ENCODE peak calls at places on chromosome 14, in nine cellular contexts. One of them, this sample, is unnamed.

GRCh38 chr14:54354096-54354495 is 42.7 kb upstream of the CDKN3 start:
- DNase-seq in naive thymus-derived CD8-positive, alpha-beta T cell: no peak
- DNase-seq in T-helper 1 cell: no peak
- DNase-seq in colonic mucosa: peak; percentile 60
- DNase-seq in Peyer's patch: no peak
- DNase-seq in activated naive CD4-positive, alpha-beta T cell: no peak
- DNase-seq in NCI-H1436 treated with DMSO at 0.1 percent for 48 hours: no peak
- DNase-seq in ACHN: no peak
- DNase-seq in midbrain: no peak
- DNase-seq in this sample: no peak

GRCh38 chr14:100298551-100299237 is 7.5 kb downstream of the SLC25A29 start:
- DNase-seq in colonic mucosa: no peak
- DNase-seq in T-helper 1 cell: no peak
- DNase-seq in activated naive CD4-positive, alpha-beta T cell: no peak
- DNase-seq in Peyer's patch: no peak
- DNase-seq in naive thymus-derived CD8-positive, alpha-beta T cell: peak; percentile 63
- DNase-seq in NCI-H1436 treated with DMSO at 0.1 percent for 48 hours: no peak
- DNase-seq in ACHN: no peak
- DNase-seq in midbrain: no peak
- DNase-seq in this sample: no peak

GRCh38 chr14:96574633-96575191 is 72.5 kb downstream of the PAPOLA start:
- DNase-seq in naive thymus-derived CD8-positive, alpha-beta T cell: no peak
- DNase-seq in colonic mucosa: no peak
- DNase-seq in Peyer's patch: no peak
- DNase-seq in T-helper 1 cell: no peak
- DNase-seq in NCI-H1436 treated with DMSO at 0.1 percent for 48 hours: no peak
- DNase-seq in activated naive CD4-positive, alpha-beta T cell: no peak
- DNase-seq in ACHN: no peak
- DNase-seq in midbrain: no peak
- DNase-seq in this sample: peak; percentile 22

GRCh38 chr14:95609398-95609990 is 74.6 kb downstream of the GLRX5 start:
- DNase-seq in naive thymus-derived CD8-positive, alpha-beta T cell: no peak
- DNase-seq in T-helper 1 cell: no peak
- DNase-seq in colonic mucosa: peak; percentile 24
- DNase-seq in activated naive CD4-positive, alpha-beta T cell: no peak
- DNase-seq in NCI-H1436 treated with DMSO at 0.1 percent for 48 hours: no peak
- DNase-seq in midbrain: no peak
- DNase-seq in Peyer's patch: no peak
- DNase-seq in ACHN: peak; percentile 38
- DNase-seq in this sample: no peak

GRCh38 chr14:94888108-94888507 is 118.2 kb upstream of the GSC start:
- DNase-seq in activated naive CD4-positive, alpha-beta T cell: no peak
- DNase-seq in midbrain: no peak
- DNase-seq in naive thymus-derived CD8-positive, alpha-beta T cell: no peak
- DNase-seq in Peyer's patch: peak; percentile 61
- DNase-seq in NCI-H1436 treated with DMSO at 0.1 percent for 48 hours: peak; percentile 42
- DNase-seq in ACHN: no peak
- DNase-seq in T-helper 1 cell: no peak
- DNase-seq in colonic mucosa: peak; percentile 74
- DNase-seq in this sample: no peak

GRCh38 chr14:105412768-105413541 is 6.7 kb upstream of the MTA1 start:
- DNase-seq in colonic mucosa: no peak
- DNase-seq in naive thymus-derived CD8-positive, alpha-beta T cell: no peak
- DNase-seq in Peyer's patch: no peak
- DNase-seq in midbrain: no peak
- DNase-seq in activated naive CD4-positive, alpha-beta T cell: no peak
- DNase-seq in T-helper 1 cell: no peak
- DNase-seq in NCI-H1436 treated with DMSO at 0.1 percent for 48 hours: no peak
- DNase-seq in ACHN: no peak
- DNase-seq in this sample: no peak

GRCh38 chr14:99524091-99524661 is 43.0 kb downstream of the CCNK start:
- DNase-seq in T-helper 1 cell: no peak
- DNase-seq in activated naive CD4-positive, alpha-beta T cell: no peak
- DNase-seq in colonic mucosa: peak; percentile 49
- DNase-seq in midbrain: no peak
- DNase-seq in NCI-H1436 treated with DMSO at 0.1 percent for 48 hours: no peak
- DNase-seq in Peyer's patch: no peak
- DNase-seq in ACHN: no peak
- DNase-seq in naive thymus-derived CD8-positive, alpha-beta T cell: peak; percentile 52
- DNase-seq in this sample: no peak

GRCh38 chr14:76917759-76918175 is 91.6 kb downstream of the LRRC74A start:
- DNase-seq in ACHN: no peak
- DNase-seq in activated naive CD4-positive, alpha-beta T cell: no peak
- DNase-seq in Peyer's patch: peak; percentile 53
- DNase-seq in colonic mucosa: no peak
- DNase-seq in naive thymus-derived CD8-positive, alpha-beta T cell: no peak
- DNase-seq in NCI-H1436 treated with DMSO at 0.1 percent for 48 hours: peak; percentile 43
- DNase-seq in midbrain: peak; percentile 69
- DNase-seq in T-helper 1 cell: no peak
- DNase-seq in this sample: no peak

GRCh38 chr14:22266141-22266442 is 322.9 kb downstream of the DAD1 start:
- DNase-seq in midbrain: no peak
- DNase-seq in T-helper 1 cell: no peak
- DNase-seq in NCI-H1436 treated with DMSO at 0.1 percent for 48 hours: no peak
- DNase-seq in colonic mucosa: no peak
- DNase-seq in naive thymus-derived CD8-positive, alpha-beta T cell: no peak
- DNase-seq in ACHN: peak; percentile 15
- DNase-seq in activated naive CD4-positive, alpha-beta T cell: no peak
- DNase-seq in Peyer's patch: no peak
- DNase-seq in this sample: no peak

GRCh38 chr14:68938515-68939423 is 40.3 kb downstream of the ACTN1 start:
- DNase-seq in colonic mucosa: peak; percentile 83
- DNase-seq in ACHN: peak; percentile 90
- DNase-seq in activated naive CD4-positive, alpha-beta T cell: no peak
- DNase-seq in midbrain: no peak
- DNase-seq in NCI-H1436 treated with DMSO at 0.1 percent for 48 hours: no peak
- DNase-seq in T-helper 1 cell: no peak
- DNase-seq in Peyer's patch: peak; percentile 65
- DNase-seq in naive thymus-derived CD8-positive, alpha-beta T cell: no peak
- DNase-seq in this sample: no peak

GRCh38 chr14:64628940-64629403 is 75.3 kb upstream of the PLEKHG3 start:
- DNase-seq in NCI-H1436 treated with DMSO at 0.1 percent for 48 hours: no peak
- DNase-seq in colonic mucosa: no peak
- DNase-seq in T-helper 1 cell: no peak
- DNase-seq in midbrain: peak; percentile 59
- DNase-seq in Peyer's patch: no peak
- DNase-seq in ACHN: no peak
- DNase-seq in naive thymus-derived CD8-positive, alpha-beta T cell: no peak
- DNase-seq in activated naive CD4-positive, alpha-beta T cell: no peak
- DNase-seq in this sample: peak; percentile 32

This sample was measured in AG09319.